ENCODE peak calls at places on chromosomes 4 and X, in five cellular contexts. O is dorsolateral prefrontal cortex; V is mucosa of descending colon; R is RWPE1; U is CD4-positive, alpha-beta T cell. Q is an unnamed sample.

GRCh38 chr4:177047070-177047850 is 254.5 kb upstream of the VEGFC start:
- DNase-seq in O (peak), V (peak), R (peak), U (peak), Q (peak)

GRCh38 chr4:69064391-69064790 is 31.9 kb upstream of the UGT2B7 start:
- DNase-seq in O (no peak), V (no peak), R (no peak), U (no peak), Q (no peak)

GRCh38 chr4:120517966-120518365 is 404.6 kb downstream of the PRDM5 start:
- DNase-seq in O (no peak), V (no peak), R (peak), U (no peak), Q (peak)

GRCh38 chrX:109841869-109842579 is 109.0 kb upstream of the ACSL4 start:
- DNase-seq in O (no peak), V (no peak), R (no peak), U (no peak), Q (no peak)

GRCh38 chr4:103008875-103009729 is 10.4 kb downstream of the SLC9B1 start:
- DNase-seq in O (no peak), V (peak), R (peak), U (no peak), Q (peak)

GRCh38 chr4:145909331-145909730 is 29.3 kb downstream of the ZNF827 start:
- DNase-seq in O (no peak), V (peak), R (peak), U (no peak), Q (peak)

GRCh38 chr4:159105063-159105414 is 2.2 kb downstream of the RAPGEF2 start:
- DNase-seq in O (no peak), V (no peak), R (peak), U (no peak), Q (no peak)

GRCh38 chr4:5224340-5224739 is 173.1 kb downstream of the STK32B start:
- DNase-seq in O (no peak), V (no peak), R (no peak), U (no peak), Q (no peak)

GRCh38 chr4:121041307-121042090 is 30.8 kb downstream of the NDNF start:
- DNase-seq in O (no peak), V (no peak), R (no peak), U (no peak), Q (no peak)

GRCh38 chrX:9862953-9863352 is 76.7 kb downstream of the SHROOM2 start:
- DNase-seq in O (no peak), V (no peak), R (no peak), U (no peak), Q (no peak)

GRCh38 chr4:84166486-84166885 is 332.6 kb downstream of the NKX6-1 start:
- DNase-seq in O (no peak), V (no peak), R (no peak), U (no peak), Q (no peak)

GRCh38 chr4:84171871-84172270 is 327.2 kb downstream of the NKX6-1 start:
- DNase-seq in O (no peak), V (no peak), R (peak), U (no peak), Q (peak)

GRCh38 chr4:84167089-84167488 is 332.0 kb downstream of the NKX6-1 start:
- DNase-seq in O (no peak), V (no peak), R (no peak), U (no peak), Q (no peak)

GRCh38 chr4:84167579-84167978 is 331.5 kb downstream of the NKX6-1 start:
- DNase-seq in O (no peak), V (no peak), R (no peak), U (no peak), Q (no peak)
- TF ChIP-seq CTCF in O (no peak), V (no peak), R (no peak), U (no peak), Q (no peak)

GRCh38 chr4:168480991-168481588 is 798 bp upstream of the DDX60L start:
- DNase-seq in O (no peak), V (no peak), R (peak), U (peak), Q (peak)

GRCh38 chr4:168474660-168475320 is 5.5 kb downstream of the DDX60L start:
- DNase-seq in O (no peak), V (no peak), R (no peak), U (no peak), Q (no peak)

GRCh38 chr4:168483786-168484185 is 3.5 kb upstream of the DDX60L start:
- DNase-seq in O (no peak), V (no peak), R (no peak), U (no peak), Q (no peak)

GRCh38 chr4:168475745-168476144 is 4.5 kb downstream of the DDX60L start:
- DNase-seq in O (no peak), V (no peak), R (no peak), U (no peak), Q (peak)

DNA sequence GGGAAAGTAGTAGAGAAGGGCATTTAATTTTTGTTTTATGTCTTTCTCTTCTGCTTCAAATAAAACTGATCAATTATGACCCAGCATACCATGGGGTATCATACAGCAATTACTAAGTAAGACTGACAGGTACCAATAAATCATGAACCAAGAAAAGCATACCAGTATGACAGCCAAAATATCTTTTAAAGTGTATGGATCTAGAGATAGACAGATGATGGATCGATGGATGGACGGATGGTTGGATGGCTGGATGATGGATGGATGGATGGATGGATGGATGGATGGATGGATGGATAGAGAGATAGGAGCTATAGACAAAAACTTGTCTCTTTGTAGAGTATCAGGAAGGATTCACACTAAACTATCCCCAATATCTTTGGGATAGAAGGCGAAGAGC is 1.4 kb downstream of the DDX60L start:
- DNase-seq in O (no peak), V (no peak), R (no peak), U (no peak), Q (no peak)
- TF ChIP-seq CTCF in O (no peak), V (no peak), R (no peak), U (no peak), Q (no peak)

GRCh38 chr4:7689773-7690693 is 249.6 kb downstream of the AFAP1 start:
- DNase-seq in O (no peak), V (no peak), R (no peak), U (no peak), Q (no peak)

GRCh38 chr4:7684294-7684693 is 249.6 kb upstream of the PSAPL1 start:
- DNase-seq in O (no peak), V (no peak), R (no peak), U (no peak), Q (no peak)

GRCh38 chr4:7687796-7688195 is 251.9 kb downstream of the AFAP1 start:
- DNase-seq in O (no peak), V (no peak), R (no peak), U (no peak), Q (no peak)

GRCh38 chr4:7686166-7686870 is 251.6 kb upstream of the PSAPL1 start:
- DNase-seq in O (no peak), V (no peak), R (no peak), U (no peak), Q (no peak)

DNA sequence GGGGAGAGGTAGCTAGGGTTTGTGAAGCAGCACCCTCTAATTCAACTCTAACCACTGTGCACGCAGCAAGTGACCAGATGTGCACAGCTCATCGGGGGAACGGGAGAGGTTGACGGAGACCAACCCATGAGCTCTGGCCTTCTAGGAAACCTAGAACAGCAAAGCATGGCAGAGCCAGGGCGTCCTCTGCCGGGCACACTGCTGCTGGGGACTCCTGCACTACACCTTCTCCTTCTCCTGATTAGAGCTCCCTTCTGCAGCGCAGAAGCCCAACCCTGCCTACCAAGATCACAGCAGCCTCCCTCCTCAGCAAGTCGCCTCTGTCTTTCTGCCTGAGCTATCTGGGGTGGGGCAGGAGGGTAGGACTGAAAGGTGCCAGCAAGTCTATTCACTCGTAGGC is 252.3 kb upstream of the PSAPL1 start:
- DNase-seq in O (no peak), V (no peak), R (no peak), U (no peak), Q (no peak)
- TF ChIP-seq CTCF in O (no peak), V (no peak), R (no peak), U (no peak), Q (no peak)

DNA sequence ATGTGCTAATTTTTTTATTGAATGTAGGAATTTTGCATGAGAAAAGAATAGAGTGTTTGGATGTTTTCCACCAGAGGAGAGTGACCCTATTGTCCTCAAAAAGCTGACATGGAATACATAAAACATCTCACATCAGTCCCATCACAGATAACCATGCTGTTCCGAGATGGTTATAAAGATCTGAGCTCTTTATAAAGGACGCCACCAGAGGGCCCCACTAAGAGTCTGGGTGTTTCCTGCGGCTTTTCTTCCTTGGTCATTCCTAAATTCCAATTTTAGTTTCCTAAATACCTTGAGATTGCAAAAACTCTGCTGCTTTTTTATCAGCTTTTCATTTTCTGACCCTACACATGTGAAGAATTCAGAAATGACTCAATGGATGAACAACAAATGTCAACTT is 504.5 kb upstream of the FRG1 start:
- DNase-seq in O (no peak), V (no peak), R (no peak), U (no peak), Q (peak)
- TF ChIP-seq CTCF in O (no peak), V (no peak), R (peak), U (no peak), Q (no peak)

GRCh38 chr4:12724520-12724919 is 759.6 kb downstream of the RAB28 start:
- DNase-seq in O (no peak), V (no peak), R (no peak), U (no peak), Q (peak)
- TF ChIP-seq CTCF in O (peak), V (peak), R (peak), U (peak), Q (peak)

GRCh38 chr4:168150651-168151050 is 58.3 kb downstream of the ANXA10 start:
- DNase-seq in O (no peak), V (no peak), R (no peak), U (no peak), Q (no peak)

GRCh38 chr4:168154546-168155277 is 62.4 kb downstream of the ANXA10 start:
- DNase-seq in O (no peak), V (no peak), R (no peak), U (no peak), Q (no peak)

GRCh38 chr4:168152837-168153500 is 60.6 kb downstream of the ANXA10 start:
- DNase-seq in O (no peak), V (no peak), R (no peak), U (no peak), Q (no peak)

GRCh38 chr4:168151313-168151712 is 59.0 kb downstream of the ANXA10 start:
- DNase-seq in O (no peak), V (no peak), R (no peak), U (no peak), Q (no peak)

DNA sequence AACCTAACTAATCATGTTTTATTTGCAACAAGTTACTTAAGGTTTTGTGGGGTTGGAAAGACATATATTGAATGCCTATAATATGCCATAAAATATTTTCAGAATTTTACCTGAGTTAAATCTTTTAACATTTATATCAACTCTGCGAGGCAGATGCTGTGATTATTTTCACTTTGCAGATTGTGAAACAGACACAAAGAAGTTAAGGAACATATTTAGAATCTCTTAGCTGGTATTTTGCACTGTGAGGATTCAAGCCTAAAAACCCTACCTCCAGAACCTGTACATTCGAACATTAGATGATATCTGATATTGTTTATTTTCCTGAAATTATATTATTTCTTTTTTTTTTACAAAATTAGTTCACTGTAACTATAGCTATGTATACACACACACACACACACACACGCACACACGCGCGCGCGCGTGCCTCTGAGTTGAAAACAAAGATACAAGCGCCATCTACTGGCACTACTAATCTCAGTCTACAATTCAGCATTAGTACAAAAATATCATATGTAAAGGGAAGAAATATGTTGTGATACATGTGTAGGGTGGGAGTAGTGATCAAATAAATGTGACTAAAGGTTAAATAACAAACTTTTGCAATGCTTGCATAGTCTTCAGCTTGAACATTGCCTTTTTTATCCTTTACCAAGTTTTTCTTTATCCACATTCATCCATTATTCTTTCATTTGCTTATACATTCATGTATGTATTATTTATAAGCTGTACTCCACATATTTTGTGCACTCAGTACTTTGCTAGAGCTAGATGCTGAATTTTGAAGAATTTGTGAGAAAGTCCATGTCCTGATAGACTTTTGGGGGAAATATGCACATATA is 61.5 kb downstream of the ANXA10 start:
- DNase-seq in O (peak), V (peak), R (peak), U (peak), Q (peak)
- TF ChIP-seq CTCF in O (peak), V (peak), R (peak), U (peak), Q (peak)

GRCh38 chr4:155495572-155496293 is 119.0 kb upstream of the MAP9 start:
- DNase-seq in O (no peak), V (no peak), R (no peak), U (no peak), Q (no peak)

GRCh38 chr4:155496294-155496626 is 119.5 kb upstream of the MAP9 start:
- DNase-seq in O (no peak), V (no peak), R (no peak), U (no peak), Q (no peak)

GRCh38 chr4:155494037-155494718 is 117.4 kb upstream of the MAP9 start:
- DNase-seq in O (no peak), V (no peak), R (no peak), U (no peak), Q (no peak)

GRCh38 chr4:155491336-155492131 is 114.8 kb upstream of the MAP9 start:
- DNase-seq in O (no peak), V (no peak), R (no peak), U (no peak), Q (no peak)

GRCh38 chr4:155497306-155497705 is 120.5 kb upstream of the MAP9 start:
- DNase-seq in O (no peak), V (no peak), R (no peak), U (no peak), Q (no peak)
- TF ChIP-seq CTCF in O (no peak), V (no peak), R (no peak), U (no peak), Q (no peak)

GRCh38 chr4:125770814-125771398 is 456.2 kb downstream of the FAT4 start:
- DNase-seq in O (no peak), V (no peak), R (no peak), U (no peak), Q (no peak)
- TF ChIP-seq CTCF in O (no peak), V (no peak), R (no peak), U (no peak), Q (no peak)

GRCh38 chrX:97622111-97622510 is 738.4 kb downstream of the RPA4 start:
- DNase-seq in O (no peak), V (no peak), R (no peak), U (no peak), Q (no peak)
- TF ChIP-seq CTCF in O (no peak), V (no peak), R (no peak), U (no peak), Q (no peak)

DNA sequence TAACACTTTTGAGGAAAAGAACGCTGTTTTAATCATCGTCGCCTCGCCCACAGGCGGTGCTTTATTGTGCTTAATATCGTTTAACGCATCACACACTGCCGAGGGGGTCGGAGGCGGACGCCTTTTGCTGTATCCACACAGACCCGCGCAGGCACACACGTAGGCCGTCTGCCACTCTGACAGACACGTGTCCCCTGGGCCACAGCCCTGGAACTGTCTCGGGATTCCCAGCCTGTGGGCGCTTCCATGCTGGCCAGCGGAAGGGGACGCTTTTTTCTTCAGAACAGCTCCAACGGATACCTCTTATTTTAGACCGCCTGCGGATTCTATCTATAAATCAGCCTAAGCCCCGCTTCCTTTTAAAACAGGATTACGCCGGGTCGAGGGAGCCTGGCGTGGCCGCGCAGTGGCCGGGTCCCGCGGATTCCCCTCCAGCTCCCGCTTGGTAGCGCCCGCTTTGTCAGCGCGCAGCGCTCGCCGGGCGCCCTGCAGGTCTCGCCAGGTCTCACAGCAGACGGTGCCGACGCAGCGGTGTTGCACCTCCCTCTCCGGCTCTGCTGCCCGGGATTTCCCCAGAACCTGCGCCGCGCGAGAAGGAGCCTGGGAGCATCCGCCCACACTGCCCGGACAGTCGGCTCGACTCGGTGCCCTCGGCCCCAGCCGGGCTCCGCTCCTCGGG is at the start of gene NOCT:
- DNase-seq in O (peak), V (peak), R (peak), U (peak), Q (peak)
- TF ChIP-seq CTCF in O (no peak), V (peak), R (no peak), U (no peak), Q (no peak)

Q was measured in MCF 10A.